ENCODE peak calls at places on chromosomes 13 and 19, in eight cellular contexts. One of them, this sample, is unnamed.
A peak's percentile ranks its signal among the peaks of the same experiment; 100 is the strongest.

GRCh38 chr13:30409911-30410704 is 12.2 kb upstream of the UBE2L5 start:
- DNase-seq in DND-41: no peak
- DNase-seq in activated T-helper 1 cell treated with anti-CD3 and anti-CD28 coated beads, Interleukin-12 subunit alpha, Interleukin-12 subunit beta, Interleukin-2, Interleukin-4 antibody, amounts not matched to agents 30 ng/mL and 10 ng/mL and 1 ng/mL, durations not matched to agents 14 hours and 24 hours and 36 hours: no peak
- DNase-seq in iris pigment epithelial cell: peak; percentile 82
- DNase-seq in NCI-H146: no peak
- DNase-seq in NCI-H1105 treated with DMSO at 0.1 percent for 48 hours: no peak
- DNase-seq in CD4-positive, CD25-positive, alpha-beta regulatory T cell: no peak
- DNase-seq in cardiac fibroblast: peak; percentile 82
- DNase-seq in this sample: peak; percentile 89

GRCh38 chr19:6379744-6380143 is 4.0 kb upstream of the PSPN start:
- DNase-seq in iris pigment epithelial cell: no peak
- DNase-seq in CD4-positive, CD25-positive, alpha-beta regulatory T cell: no peak
- DNase-seq in DND-41: no peak
- DNase-seq in activated T-helper 1 cell treated with anti-CD3 and anti-CD28 coated beads, Interleukin-12 subunit alpha, Interleukin-12 subunit beta, Interleukin-2, Interleukin-4 antibody, amounts not matched to agents 30 ng/mL and 10 ng/mL and 1 ng/mL, durations not matched to agents 14 hours and 24 hours and 36 hours: no peak
- DNase-seq in NCI-H146: no peak
- DNase-seq in NCI-H1105 treated with DMSO at 0.1 percent for 48 hours: no peak
- DNase-seq in cardiac fibroblast: no peak
- DNase-seq in this sample: no peak

GRCh38 chr19:3910105-3910504 is 22.8 kb upstream of the NMRK2 start:
- DNase-seq in cardiac fibroblast: no peak
- DNase-seq in NCI-H146: no peak
- DNase-seq in NCI-H1105 treated with DMSO at 0.1 percent for 48 hours: no peak
- DNase-seq in DND-41: no peak
- DNase-seq in activated T-helper 1 cell treated with anti-CD3 and anti-CD28 coated beads, Interleukin-12 subunit alpha, Interleukin-12 subunit beta, Interleukin-2, Interleukin-4 antibody, amounts not matched to agents 30 ng/mL and 10 ng/mL and 1 ng/mL, durations not matched to agents 14 hours and 24 hours and 36 hours: no peak
- DNase-seq in CD4-positive, CD25-positive, alpha-beta regulatory T cell: no peak
- DNase-seq in iris pigment epithelial cell: no peak
- DNase-seq in this sample: no peak

GRCh38 chr13:36998624-36999041 is 507 bp downstream of the ALG5 start:
- DNase-seq in DND-41: peak; percentile 42
- DNase-seq in NCI-H146: peak; percentile 43
- DNase-seq in iris pigment epithelial cell: no peak
- DNase-seq in activated T-helper 1 cell treated with anti-CD3 and anti-CD28 coated beads, Interleukin-12 subunit alpha, Interleukin-12 subunit beta, Interleukin-2, Interleukin-4 antibody, amounts not matched to agents 30 ng/mL and 10 ng/mL and 1 ng/mL, durations not matched to agents 14 hours and 24 hours and 36 hours: peak; percentile 6
- DNase-seq in NCI-H1105 treated with DMSO at 0.1 percent for 48 hours: no peak
- DNase-seq in cardiac fibroblast: no peak
- DNase-seq in CD4-positive, CD25-positive, alpha-beta regulatory T cell: no peak
- DNase-seq in this sample: no peak

GRCh38 chr13:34411177-34411576 is 530.9 kb upstream of the NBEA start:
- DNase-seq in cardiac fibroblast: no peak
- DNase-seq in CD4-positive, CD25-positive, alpha-beta regulatory T cell: no peak
- DNase-seq in DND-41: no peak
- DNase-seq in NCI-H146: no peak
- DNase-seq in activated T-helper 1 cell treated with anti-CD3 and anti-CD28 coated beads, Interleukin-12 subunit alpha, Interleukin-12 subunit beta, Interleukin-2, Interleukin-4 antibody, amounts not matched to agents 30 ng/mL and 10 ng/mL and 1 ng/mL, durations not matched to agents 14 hours and 24 hours and 36 hours: no peak
- DNase-seq in iris pigment epithelial cell: no peak
- DNase-seq in NCI-H1105 treated with DMSO at 0.1 percent for 48 hours: no peak
- DNase-seq in this sample: no peak

GRCh38 chr19:6429419-6430221 is 3.9 kb downstream of the SLC25A41 start:
- DNase-seq in cardiac fibroblast: no peak
- DNase-seq in activated T-helper 1 cell treated with anti-CD3 and anti-CD28 coated beads, Interleukin-12 subunit alpha, Interleukin-12 subunit beta, Interleukin-2, Interleukin-4 antibody, amounts not matched to agents 30 ng/mL and 10 ng/mL and 1 ng/mL, durations not matched to agents 14 hours and 24 hours and 36 hours: no peak
- DNase-seq in NCI-H146: no peak
- DNase-seq in iris pigment epithelial cell: no peak
- DNase-seq in DND-41: no peak
- DNase-seq in CD4-positive, CD25-positive, alpha-beta regulatory T cell: no peak
- DNase-seq in NCI-H1105 treated with DMSO at 0.1 percent for 48 hours: no peak
- DNase-seq in this sample: no peak

GRCh38 chr13:99310382-99311031 is 3.3 kb upstream of the GPR183 start:
- DNase-seq in NCI-H1105 treated with DMSO at 0.1 percent for 48 hours: no peak
- DNase-seq in cardiac fibroblast: peak; percentile 41
- DNase-seq in CD4-positive, CD25-positive, alpha-beta regulatory T cell: no peak
- DNase-seq in activated T-helper 1 cell treated with anti-CD3 and anti-CD28 coated beads, Interleukin-12 subunit alpha, Interleukin-12 subunit beta, Interleukin-2, Interleukin-4 antibody, amounts not matched to agents 30 ng/mL and 10 ng/mL and 1 ng/mL, durations not matched to agents 14 hours and 24 hours and 36 hours: no peak
- DNase-seq in iris pigment epithelial cell: peak; percentile 90
- DNase-seq in DND-41: no peak
- DNase-seq in NCI-H146: no peak
- DNase-seq in this sample: peak; percentile 86

GRCh38 chr19:48698046-48698445 is 2.3 kb downstream of the FUT2 start:
- DNase-seq in CD4-positive, CD25-positive, alpha-beta regulatory T cell: no peak
- DNase-seq in cardiac fibroblast: peak; percentile 82
- DNase-seq in activated T-helper 1 cell treated with anti-CD3 and anti-CD28 coated beads, Interleukin-12 subunit alpha, Interleukin-12 subunit beta, Interleukin-2, Interleukin-4 antibody, amounts not matched to agents 30 ng/mL and 10 ng/mL and 1 ng/mL, durations not matched to agents 14 hours and 24 hours and 36 hours: no peak
- DNase-seq in NCI-H1105 treated with DMSO at 0.1 percent for 48 hours: no peak
- DNase-seq in iris pigment epithelial cell: peak; percentile 76
- DNase-seq in NCI-H146: no peak
- DNase-seq in DND-41: no peak
- DNase-seq in this sample: peak; percentile 87

GRCh38 chr19:10052602-10053360 is 33.3 kb upstream of the SHFL start:
- DNase-seq in cardiac fibroblast: no peak
- DNase-seq in activated T-helper 1 cell treated with anti-CD3 and anti-CD28 coated beads, Interleukin-12 subunit alpha, Interleukin-12 subunit beta, Interleukin-2, Interleukin-4 antibody, amounts not matched to agents 30 ng/mL and 10 ng/mL and 1 ng/mL, durations not matched to agents 14 hours and 24 hours and 36 hours: no peak
- DNase-seq in NCI-H1105 treated with DMSO at 0.1 percent for 48 hours: no peak
- DNase-seq in iris pigment epithelial cell: no peak
- DNase-seq in DND-41: no peak
- DNase-seq in CD4-positive, CD25-positive, alpha-beta regulatory T cell: no peak
- DNase-seq in NCI-H146: no peak
- DNase-seq in this sample: no peak

GRCh38 chr19:51060336-51060735 is 4.6 kb downstream of the KLK13 start:
- DNase-seq in activated T-helper 1 cell treated with anti-CD3 and anti-CD28 coated beads, Interleukin-12 subunit alpha, Interleukin-12 subunit beta, Interleukin-2, Interleukin-4 antibody, amounts not matched to agents 30 ng/mL and 10 ng/mL and 1 ng/mL, durations not matched to agents 14 hours and 24 hours and 36 hours: no peak
- DNase-seq in NCI-H146: no peak
- DNase-seq in NCI-H1105 treated with DMSO at 0.1 percent for 48 hours: no peak
- DNase-seq in cardiac fibroblast: no peak
- DNase-seq in iris pigment epithelial cell: no peak
- DNase-seq in CD4-positive, CD25-positive, alpha-beta regulatory T cell: no peak
- DNase-seq in DND-41: no peak
- DNase-seq in this sample: no peak

GRCh38 chr19:343941-344624 is 513 bp downstream of the MIER2 start:
- DNase-seq in iris pigment epithelial cell: peak; percentile 26
- DNase-seq in NCI-H1105 treated with DMSO at 0.1 percent for 48 hours: peak; percentile 59
- DNase-seq in activated T-helper 1 cell treated with anti-CD3 and anti-CD28 coated beads, Interleukin-12 subunit alpha, Interleukin-12 subunit beta, Interleukin-2, Interleukin-4 antibody, amounts not matched to agents 30 ng/mL and 10 ng/mL and 1 ng/mL, durations not matched to agents 14 hours and 24 hours and 36 hours: no peak
- DNase-seq in DND-41: peak; percentile 35
- DNase-seq in NCI-H146: peak; percentile 36
- DNase-seq in CD4-positive, CD25-positive, alpha-beta regulatory T cell: peak; percentile 25
- DNase-seq in cardiac fibroblast: peak; percentile 31
- DNase-seq in this sample: no peak

GRCh38 chr13:102405499-102406079 is 3.7 kb upstream of the FGF14 start:
- DNase-seq in iris pigment epithelial cell: peak; percentile 18
- DNase-seq in activated T-helper 1 cell treated with anti-CD3 and anti-CD28 coated beads, Interleukin-12 subunit alpha, Interleukin-12 subunit beta, Interleukin-2, Interleukin-4 antibody, amounts not matched to agents 30 ng/mL and 10 ng/mL and 1 ng/mL, durations not matched to agents 14 hours and 24 hours and 36 hours: no peak
- DNase-seq in cardiac fibroblast: no peak
- DNase-seq in CD4-positive, CD25-positive, alpha-beta regulatory T cell: no peak
- DNase-seq in DND-41: peak; percentile 24
- DNase-seq in NCI-H1105 treated with DMSO at 0.1 percent for 48 hours: no peak
- DNase-seq in NCI-H146: no peak
- DNase-seq in this sample: peak; percentile 50

GRCh38 chr13:27304611-27305010 is 34.0 kb downstream of the RASL11A start:
- DNase-seq in cardiac fibroblast: no peak
- DNase-seq in NCI-H1105 treated with DMSO at 0.1 percent for 48 hours: no peak
- DNase-seq in activated T-helper 1 cell treated with anti-CD3 and anti-CD28 coated beads, Interleukin-12 subunit alpha, Interleukin-12 subunit beta, Interleukin-2, Interleukin-4 antibody, amounts not matched to agents 30 ng/mL and 10 ng/mL and 1 ng/mL, durations not matched to agents 14 hours and 24 hours and 36 hours: no peak
- DNase-seq in NCI-H146: no peak
- DNase-seq in iris pigment epithelial cell: no peak
- DNase-seq in CD4-positive, CD25-positive, alpha-beta regulatory T cell: no peak
- DNase-seq in DND-41: no peak
- DNase-seq in this sample: no peak

GRCh38 chr19:48354332-48354992 is 9.3 kb downstream of the TMEM143 start:
- DNase-seq in cardiac fibroblast: no peak
- DNase-seq in DND-41: no peak
- DNase-seq in activated T-helper 1 cell treated with anti-CD3 and anti-CD28 coated beads, Interleukin-12 subunit alpha, Interleukin-12 subunit beta, Interleukin-2, Interleukin-4 antibody, amounts not matched to agents 30 ng/mL and 10 ng/mL and 1 ng/mL, durations not matched to agents 14 hours and 24 hours and 36 hours: no peak
- DNase-seq in CD4-positive, CD25-positive, alpha-beta regulatory T cell: no peak
- DNase-seq in NCI-H1105 treated with DMSO at 0.1 percent for 48 hours: no peak
- DNase-seq in iris pigment epithelial cell: peak; percentile 23
- DNase-seq in NCI-H146: peak; percentile 71
- DNase-seq in this sample: no peak

GRCh38 chr19:51311388-51312257 is at the start of gene IGLON5:
- DNase-seq in cardiac fibroblast: no peak
- DNase-seq in DND-41: no peak
- DNase-seq in activated T-helper 1 cell treated with anti-CD3 and anti-CD28 coated beads, Interleukin-12 subunit alpha, Interleukin-12 subunit beta, Interleukin-2, Interleukin-4 antibody, amounts not matched to agents 30 ng/mL and 10 ng/mL and 1 ng/mL, durations not matched to agents 14 hours and 24 hours and 36 hours: no peak
- DNase-seq in CD4-positive, CD25-positive, alpha-beta regulatory T cell: no peak
- DNase-seq in NCI-H1105 treated with DMSO at 0.1 percent for 48 hours: no peak
- DNase-seq in NCI-H146: no peak
- DNase-seq in iris pigment epithelial cell: no peak
- DNase-seq in this sample: no peak

GRCh38 chr19:13082192-13083007 is 20.3 kb downstream of the LYL1 start:
- DNase-seq in CD4-positive, CD25-positive, alpha-beta regulatory T cell: no peak
- DNase-seq in cardiac fibroblast: peak; percentile 55
- DNase-seq in DND-41: no peak
- DNase-seq in NCI-H146: peak; percentile 94
- DNase-seq in iris pigment epithelial cell: peak; percentile 63
- DNase-seq in NCI-H1105 treated with DMSO at 0.1 percent for 48 hours: no peak
- DNase-seq in activated T-helper 1 cell treated with anti-CD3 and anti-CD28 coated beads, Interleukin-12 subunit alpha, Interleukin-12 subunit beta, Interleukin-2, Interleukin-4 antibody, amounts not matched to agents 30 ng/mL and 10 ng/mL and 1 ng/mL, durations not matched to agents 14 hours and 24 hours and 36 hours: no peak
- DNase-seq in this sample: peak; percentile 46

GRCh38 chr13:22594041-22594440 is 586.7 kb upstream of the SGCG start:
- DNase-seq in iris pigment epithelial cell: no peak
- DNase-seq in cardiac fibroblast: no peak
- DNase-seq in NCI-H1105 treated with DMSO at 0.1 percent for 48 hours: no peak
- DNase-seq in NCI-H146: no peak
- DNase-seq in DND-41: no peak
- DNase-seq in activated T-helper 1 cell treated with anti-CD3 and anti-CD28 coated beads, Interleukin-12 subunit alpha, Interleukin-12 subunit beta, Interleukin-2, Interleukin-4 antibody, amounts not matched to agents 30 ng/mL and 10 ng/mL and 1 ng/mL, durations not matched to agents 14 hours and 24 hours and 36 hours: no peak
- DNase-seq in CD4-positive, CD25-positive, alpha-beta regulatory T cell: no peak
- DNase-seq in this sample: peak; percentile 58

GRCh38 chr19:37855098-37855497 is 51.3 kb downstream of the WDR87 start:
- DNase-seq in NCI-H146: peak; percentile 27
- DNase-seq in NCI-H1105 treated with DMSO at 0.1 percent for 48 hours: no peak
- DNase-seq in cardiac fibroblast: peak; percentile 11
- DNase-seq in DND-41: no peak
- DNase-seq in activated T-helper 1 cell treated with anti-CD3 and anti-CD28 coated beads, Interleukin-12 subunit alpha, Interleukin-12 subunit beta, Interleukin-2, Interleukin-4 antibody, amounts not matched to agents 30 ng/mL and 10 ng/mL and 1 ng/mL, durations not matched to agents 14 hours and 24 hours and 36 hours: no peak
- DNase-seq in CD4-positive, CD25-positive, alpha-beta regulatory T cell: no peak
- DNase-seq in iris pigment epithelial cell: peak; percentile 59
- DNase-seq in this sample: no peak

GRCh38 chr19:45117167-45117594 is 24.2 kb downstream of the PPP1R37 start:
- DNase-seq in iris pigment epithelial cell: no peak
- DNase-seq in NCI-H1105 treated with DMSO at 0.1 percent for 48 hours: no peak
- DNase-seq in CD4-positive, CD25-positive, alpha-beta regulatory T cell: no peak
- DNase-seq in DND-41: peak; percentile 88
- DNase-seq in cardiac fibroblast: no peak
- DNase-seq in NCI-H146: peak; percentile 14
- DNase-seq in activated T-helper 1 cell treated with anti-CD3 and anti-CD28 coated beads, Interleukin-12 subunit alpha, Interleukin-12 subunit beta, Interleukin-2, Interleukin-4 antibody, amounts not matched to agents 30 ng/mL and 10 ng/mL and 1 ng/mL, durations not matched to agents 14 hours and 24 hours and 36 hours: peak; percentile 31
- DNase-seq in this sample: peak; percentile 76

GRCh38 chr19:8034178-8034525 is 18.4 kb upstream of the CCL25 start:
- DNase-seq in CD4-positive, CD25-positive, alpha-beta regulatory T cell: no peak
- DNase-seq in cardiac fibroblast: no peak
- DNase-seq in iris pigment epithelial cell: no peak
- DNase-seq in activated T-helper 1 cell treated with anti-CD3 and anti-CD28 coated beads, Interleukin-12 subunit alpha, Interleukin-12 subunit beta, Interleukin-2, Interleukin-4 antibody, amounts not matched to agents 30 ng/mL and 10 ng/mL and 1 ng/mL, durations not matched to agents 14 hours and 24 hours and 36 hours: no peak
- DNase-seq in DND-41: no peak
- DNase-seq in NCI-H1105 treated with DMSO at 0.1 percent for 48 hours: no peak
- DNase-seq in NCI-H146: no peak
- DNase-seq in this sample: no peak

GRCh38 chr19:9323557-9323918 is 441 bp upstream of the ZNF559 start:
- DNase-seq in DND-41: peak; percentile 70
- DNase-seq in CD4-positive, CD25-positive, alpha-beta regulatory T cell: peak; percentile 34
- DNase-seq in NCI-H146: peak; percentile 70
- DNase-seq in iris pigment epithelial cell: peak; percentile 92
- DNase-seq in NCI-H1105 treated with DMSO at 0.1 percent for 48 hours: peak; percentile 84
- DNase-seq in cardiac fibroblast: peak; percentile 90
- DNase-seq in activated T-helper 1 cell treated with anti-CD3 and anti-CD28 coated beads, Interleukin-12 subunit alpha, Interleukin-12 subunit beta, Interleukin-2, Interleukin-4 antibody, amounts not matched to agents 30 ng/mL and 10 ng/mL and 1 ng/mL, durations not matched to agents 14 hours and 24 hours and 36 hours: peak; percentile 28
- DNase-seq in this sample: peak; percentile 81

GRCh38 chr13:44382635-44383145 is 9.1 kb downstream of the SERP2 start:
- DNase-seq in NCI-H1105 treated with DMSO at 0.1 percent for 48 hours: no peak
- DNase-seq in cardiac fibroblast: no peak
- DNase-seq in activated T-helper 1 cell treated with anti-CD3 and anti-CD28 coated beads, Interleukin-12 subunit alpha, Interleukin-12 subunit beta, Interleukin-2, Interleukin-4 antibody, amounts not matched to agents 30 ng/mL and 10 ng/mL and 1 ng/mL, durations not matched to agents 14 hours and 24 hours and 36 hours: no peak
- DNase-seq in NCI-H146: no peak
- DNase-seq in CD4-positive, CD25-positive, alpha-beta regulatory T cell: no peak
- DNase-seq in iris pigment epithelial cell: no peak
- DNase-seq in DND-41: no peak
- DNase-seq in this sample: no peak

GRCh38 chr19:33125929-33126388 is 6.0 kb upstream of the WDR88 start:
- DNase-seq in DND-41: peak; percentile 59
- DNase-seq in activated T-helper 1 cell treated with anti-CD3 and anti-CD28 coated beads, Interleukin-12 subunit alpha, Interleukin-12 subunit beta, Interleukin-2, Interleukin-4 antibody, amounts not matched to agents 30 ng/mL and 10 ng/mL and 1 ng/mL, durations not matched to agents 14 hours and 24 hours and 36 hours: peak; percentile 40
- DNase-seq in NCI-H146: peak; percentile 71
- DNase-seq in CD4-positive, CD25-positive, alpha-beta regulatory T cell: peak; percentile 25
- DNase-seq in cardiac fibroblast: peak; percentile 78
- DNase-seq in NCI-H1105 treated with DMSO at 0.1 percent for 48 hours: peak; percentile 68
- DNase-seq in iris pigment epithelial cell: peak; percentile 69
- DNase-seq in this sample: peak; percentile 52

GRCh38 chr19:48539503-48540096 is 12.4 kb upstream of the SULT2B1 start:
- DNase-seq in CD4-positive, CD25-positive, alpha-beta regulatory T cell: no peak
- DNase-seq in NCI-H1105 treated with DMSO at 0.1 percent for 48 hours: peak; percentile 98
- DNase-seq in activated T-helper 1 cell treated with anti-CD3 and anti-CD28 coated beads, Interleukin-12 subunit alpha, Interleukin-12 subunit beta, Interleukin-2, Interleukin-4 antibody, amounts not matched to agents 30 ng/mL and 10 ng/mL and 1 ng/mL, durations not matched to agents 14 hours and 24 hours and 36 hours: no peak
- DNase-seq in NCI-H146: peak; percentile 96
- DNase-seq in cardiac fibroblast: peak; percentile 67
- DNase-seq in DND-41: no peak
- DNase-seq in iris pigment epithelial cell: peak; percentile 72
- DNase-seq in this sample: peak; percentile 92

GRCh38 chr13:74132768-74133656 is 1.2 kb downstream of the KLF12 start:
- DNase-seq in cardiac fibroblast: peak; percentile 68
- DNase-seq in activated T-helper 1 cell treated with anti-CD3 and anti-CD28 coated beads, Interleukin-12 subunit alpha, Interleukin-12 subunit beta, Interleukin-2, Interleukin-4 antibody, amounts not matched to agents 30 ng/mL and 10 ng/mL and 1 ng/mL, durations not matched to agents 14 hours and 24 hours and 36 hours: no peak
- DNase-seq in CD4-positive, CD25-positive, alpha-beta regulatory T cell: peak; percentile 19
- DNase-seq in NCI-H146: peak; percentile 66
- DNase-seq in NCI-H1105 treated with DMSO at 0.1 percent for 48 hours: no peak
- DNase-seq in iris pigment epithelial cell: peak; percentile 56
- DNase-seq in DND-41: peak; percentile 49
- DNase-seq in this sample: peak; percentile 53

GRCh38 chr13:50757021-50757420 is 86.5 kb downstream of the DLEU7 start:
- DNase-seq in NCI-H146: no peak
- DNase-seq in DND-41: no peak
- DNase-seq in iris pigment epithelial cell: peak; percentile 44
- DNase-seq in NCI-H1105 treated with DMSO at 0.1 percent for 48 hours: no peak
- DNase-seq in activated T-helper 1 cell treated with anti-CD3 and anti-CD28 coated beads, Interleukin-12 subunit alpha, Interleukin-12 subunit beta, Interleukin-2, Interleukin-4 antibody, amounts not matched to agents 30 ng/mL and 10 ng/mL and 1 ng/mL, durations not matched to agents 14 hours and 24 hours and 36 hours: no peak
- DNase-seq in cardiac fibroblast: no peak
- DNase-seq in CD4-positive, CD25-positive, alpha-beta regulatory T cell: no peak
- DNase-seq in this sample: peak; percentile 55

GRCh38 chr13:90205911-90206310 is 1141.6 kb upstream of the MIR17HG start:
- DNase-seq in cardiac fibroblast: no peak
- DNase-seq in activated T-helper 1 cell treated with anti-CD3 and anti-CD28 coated beads, Interleukin-12 subunit alpha, Interleukin-12 subunit beta, Interleukin-2, Interleukin-4 antibody, amounts not matched to agents 30 ng/mL and 10 ng/mL and 1 ng/mL, durations not matched to agents 14 hours and 24 hours and 36 hours: no peak
- DNase-seq in DND-41: no peak
- DNase-seq in NCI-H146: no peak
- DNase-seq in iris pigment epithelial cell: no peak
- DNase-seq in CD4-positive, CD25-positive, alpha-beta regulatory T cell: no peak
- DNase-seq in NCI-H1105 treated with DMSO at 0.1 percent for 48 hours: no peak
- DNase-seq in this sample: no peak

GRCh38 chr13:113088691-113089020 is 16.9 kb upstream of the F7 start:
- DNase-seq in CD4-positive, CD25-positive, alpha-beta regulatory T cell: no peak
- DNase-seq in iris pigment epithelial cell: no peak
- DNase-seq in activated T-helper 1 cell treated with anti-CD3 and anti-CD28 coated beads, Interleukin-12 subunit alpha, Interleukin-12 subunit beta, Interleukin-2, Interleukin-4 antibody, amounts not matched to agents 30 ng/mL and 10 ng/mL and 1 ng/mL, durations not matched to agents 14 hours and 24 hours and 36 hours: no peak
- DNase-seq in NCI-H146: no peak
- DNase-seq in DND-41: no peak
- DNase-seq in cardiac fibroblast: no peak
- DNase-seq in NCI-H1105 treated with DMSO at 0.1 percent for 48 hours: no peak
- DNase-seq in this sample: no peak

GRCh38 chr13:49683489-49683888 is 7.8 kb downstream of the EBPL start:
- DNase-seq in DND-41: no peak
- DNase-seq in iris pigment epithelial cell: no peak
- DNase-seq in activated T-helper 1 cell treated with anti-CD3 and anti-CD28 coated beads, Interleukin-12 subunit alpha, Interleukin-12 subunit beta, Interleukin-2, Interleukin-4 antibody, amounts not matched to agents 30 ng/mL and 10 ng/mL and 1 ng/mL, durations not matched to agents 14 hours and 24 hours and 36 hours: peak; percentile 2
- DNase-seq in NCI-H146: no peak
- DNase-seq in cardiac fibroblast: no peak
- DNase-seq in CD4-positive, CD25-positive, alpha-beta regulatory T cell: no peak
- DNase-seq in NCI-H1105 treated with DMSO at 0.1 percent for 48 hours: no peak
- DNase-seq in this sample: no peak

GRCh38 chr13:63167699-63168337 is 1752.2 kb upstream of the PCDH20 start:
- DNase-seq in NCI-H1105 treated with DMSO at 0.1 percent for 48 hours: no peak
- DNase-seq in cardiac fibroblast: no peak
- DNase-seq in activated T-helper 1 cell treated with anti-CD3 and anti-CD28 coated beads, Interleukin-12 subunit alpha, Interleukin-12 subunit beta, Interleukin-2, Interleukin-4 antibody, amounts not matched to agents 30 ng/mL and 10 ng/mL and 1 ng/mL, durations not matched to agents 14 hours and 24 hours and 36 hours: no peak
- DNase-seq in NCI-H146: no peak
- DNase-seq in DND-41: no peak
- DNase-seq in CD4-positive, CD25-positive, alpha-beta regulatory T cell: no peak
- DNase-seq in iris pigment epithelial cell: no peak
- DNase-seq in this sample: no peak

GRCh38 chr13:77028202-77028601 is 1.2 kb upstream of the FBXL3 start:
- DNase-seq in iris pigment epithelial cell: peak; percentile 47
- DNase-seq in DND-41: no peak
- DNase-seq in CD4-positive, CD25-positive, alpha-beta regulatory T cell: no peak
- DNase-seq in NCI-H146: no peak
- DNase-seq in activated T-helper 1 cell treated with anti-CD3 and anti-CD28 coated beads, Interleukin-12 subunit alpha, Interleukin-12 subunit beta, Interleukin-2, Interleukin-4 antibody, amounts not matched to agents 30 ng/mL and 10 ng/mL and 1 ng/mL, durations not matched to agents 14 hours and 24 hours and 36 hours: no peak
- DNase-seq in NCI-H1105 treated with DMSO at 0.1 percent for 48 hours: no peak
- DNase-seq in cardiac fibroblast: peak; percentile 36
- DNase-seq in this sample: no peak

GRCh38 chr13:20580257-20580656 is 13.3 kb downstream of the IFT88 start:
- DNase-seq in DND-41: no peak
- DNase-seq in cardiac fibroblast: no peak
- DNase-seq in activated T-helper 1 cell treated with anti-CD3 and anti-CD28 coated beads, Interleukin-12 subunit alpha, Interleukin-12 subunit beta, Interleukin-2, Interleukin-4 antibody, amounts not matched to agents 30 ng/mL and 10 ng/mL and 1 ng/mL, durations not matched to agents 14 hours and 24 hours and 36 hours: no peak
- DNase-seq in CD4-positive, CD25-positive, alpha-beta regulatory T cell: no peak
- DNase-seq in iris pigment epithelial cell: no peak
- DNase-seq in NCI-H1105 treated with DMSO at 0.1 percent for 48 hours: no peak
- DNase-seq in NCI-H146: no peak
- DNase-seq in this sample: no peak

GRCh38 chr13:79749985-79750551 is 269.1 kb downstream of the NDFIP2 start:
- DNase-seq in iris pigment epithelial cell: peak; percentile 99
- DNase-seq in CD4-positive, CD25-positive, alpha-beta regulatory T cell: no peak
- DNase-seq in activated T-helper 1 cell treated with anti-CD3 and anti-CD28 coated beads, Interleukin-12 subunit alpha, Interleukin-12 subunit beta, Interleukin-2, Interleukin-4 antibody, amounts not matched to agents 30 ng/mL and 10 ng/mL and 1 ng/mL, durations not matched to agents 14 hours and 24 hours and 36 hours: no peak
- DNase-seq in NCI-H146: no peak
- DNase-seq in NCI-H1105 treated with DMSO at 0.1 percent for 48 hours: no peak
- DNase-seq in cardiac fibroblast: peak; percentile 99
- DNase-seq in DND-41: no peak
- DNase-seq in this sample: peak; percentile 100

GRCh38 chr19:18170714-18171255 is 2.8 kb upstream of the IFI30 start:
- DNase-seq in DND-41: no peak
- DNase-seq in activated T-helper 1 cell treated with anti-CD3 and anti-CD28 coated beads, Interleukin-12 subunit alpha, Interleukin-12 subunit beta, Interleukin-2, Interleukin-4 antibody, amounts not matched to agents 30 ng/mL and 10 ng/mL and 1 ng/mL, durations not matched to agents 14 hours and 24 hours and 36 hours: no peak
- DNase-seq in NCI-H146: no peak
- DNase-seq in NCI-H1105 treated with DMSO at 0.1 percent for 48 hours: no peak
- DNase-seq in iris pigment epithelial cell: no peak
- DNase-seq in CD4-positive, CD25-positive, alpha-beta regulatory T cell: no peak
- DNase-seq in cardiac fibroblast: no peak
- DNase-seq in this sample: no peak

This sample was measured in amniotic epithelial cell.